ENCODE peak calls at places on chromosomes 12 and 14, in seven cellular contexts. One of them, this sample, is unnamed.

GRCh38 chr14:59566725-59567124 is 9.9 kb downstream of the CCDC175 start:
- DNase-seq in heart left ventricle: no peak
- DNase-seq in SJCRH30: no peak
- DNase-seq in neural progenitor cell: no peak
- DNase-seq in K562: no peak
- DNase-seq in small intestine: no peak
- DNase-seq in naive thymus-derived CD4-positive, alpha-beta T cell: no peak
- DNase-seq in this sample: no peak

GRCh38 chr14:81296263-81296923 is 75.6 kb upstream of the GTF2A1 start:
- DNase-seq in heart left ventricle: no peak
- DNase-seq in SJCRH30: no peak
- DNase-seq in small intestine: no peak
- DNase-seq in K562: no peak
- DNase-seq in naive thymus-derived CD4-positive, alpha-beta T cell: no peak
- DNase-seq in neural progenitor cell: no peak
- DNase-seq in this sample: no peak

GRCh38 chr12:45122776-45123380 is 72.0 kb upstream of the DBX2 start:
- DNase-seq in heart left ventricle: no peak
- DNase-seq in small intestine: peak; percentile 16
- DNase-seq in K562: peak; percentile 11
- DNase-seq in SJCRH30: peak; percentile 24
- DNase-seq in naive thymus-derived CD4-positive, alpha-beta T cell: no peak
- DNase-seq in neural progenitor cell: peak; percentile 52
- DNase-seq in this sample: no peak

GRCh38 chr12:42222724-42223123 is 15.3 kb downstream of the YAF2 start:
- DNase-seq in neural progenitor cell: no peak
- DNase-seq in small intestine: no peak
- DNase-seq in K562: no peak
- DNase-seq in naive thymus-derived CD4-positive, alpha-beta T cell: no peak
- DNase-seq in heart left ventricle: no peak
- DNase-seq in SJCRH30: no peak
- DNase-seq in this sample: no peak

GRCh38 chr12:58288191-58288590 is 346.8 kb downstream of the ATP23 start:
- DNase-seq in SJCRH30: peak; percentile 94
- DNase-seq in naive thymus-derived CD4-positive, alpha-beta T cell: no peak
- DNase-seq in K562: no peak
- DNase-seq in heart left ventricle: peak; percentile 26
- DNase-seq in neural progenitor cell: no peak
- DNase-seq in small intestine: no peak
- DNase-seq in this sample: no peak

GRCh38 chr12:39348941-39349626 is 93.8 kb downstream of the KIF21A start:
- DNase-seq in naive thymus-derived CD4-positive, alpha-beta T cell: no peak
- DNase-seq in K562: no peak
- DNase-seq in SJCRH30: no peak
- DNase-seq in neural progenitor cell: no peak
- DNase-seq in small intestine: no peak
- DNase-seq in heart left ventricle: no peak
- DNase-seq in this sample: no peak

GRCh38 chr12:3735432-3735831 is 17.5 kb downstream of the CRACR2A start:
- DNase-seq in SJCRH30: no peak
- DNase-seq in heart left ventricle: no peak
- DNase-seq in neural progenitor cell: no peak
- DNase-seq in naive thymus-derived CD4-positive, alpha-beta T cell: no peak
- DNase-seq in K562: no peak
- DNase-seq in small intestine: no peak
- DNase-seq in this sample: no peak

GRCh38 chr12:116534341-116535121 is 24.6 kb upstream of the MAP1LC3B2 start:
- DNase-seq in naive thymus-derived CD4-positive, alpha-beta T cell: no peak
- DNase-seq in small intestine: no peak
- DNase-seq in heart left ventricle: no peak
- DNase-seq in K562: no peak
- DNase-seq in SJCRH30: no peak
- DNase-seq in neural progenitor cell: peak; percentile 36
- DNase-seq in this sample: no peak

GRCh38 chr12:88638956-88639355 is 58.7 kb upstream of the KITLG start:
- DNase-seq in SJCRH30: no peak
- DNase-seq in heart left ventricle: no peak
- DNase-seq in neural progenitor cell: no peak
- DNase-seq in naive thymus-derived CD4-positive, alpha-beta T cell: no peak
- DNase-seq in small intestine: no peak
- DNase-seq in K562: no peak
- DNase-seq in this sample: no peak

GRCh38 chr14:67510121-67510520 is 21.6 kb upstream of the TMEM229B start:
- DNase-seq in neural progenitor cell: no peak
- DNase-seq in naive thymus-derived CD4-positive, alpha-beta T cell: no peak
- DNase-seq in SJCRH30: no peak
- DNase-seq in small intestine: no peak
- DNase-seq in heart left ventricle: no peak
- DNase-seq in K562: no peak
- DNase-seq in this sample: no peak

GRCh38 chr14:69269381-69269780 is 9.4 kb downstream of the GALNT16 start:
- DNase-seq in K562: no peak
- DNase-seq in heart left ventricle: no peak
- DNase-seq in small intestine: no peak
- DNase-seq in naive thymus-derived CD4-positive, alpha-beta T cell: no peak
- DNase-seq in SJCRH30: no peak
- DNase-seq in neural progenitor cell: no peak
- DNase-seq in this sample: no peak

GRCh38 chr12:105466901-105467598 is 136.6 kb downstream of the C12orf75 start:
- DNase-seq in SJCRH30: no peak
- DNase-seq in heart left ventricle: no peak
- DNase-seq in K562: no peak
- DNase-seq in small intestine: no peak
- DNase-seq in naive thymus-derived CD4-positive, alpha-beta T cell: no peak
- DNase-seq in neural progenitor cell: peak; percentile 7
- DNase-seq in this sample: no peak

GRCh38 chr12:124188561-124189405 is 106.1 kb upstream of the RFLNA start:
- DNase-seq in K562: no peak
- DNase-seq in heart left ventricle: peak; percentile 41
- DNase-seq in neural progenitor cell: no peak
- DNase-seq in small intestine: peak; percentile 37
- DNase-seq in SJCRH30: peak; percentile 70
- DNase-seq in naive thymus-derived CD4-positive, alpha-beta T cell: no peak
- DNase-seq in this sample: no peak

GRCh38 chr12:114949081-114949480 is 265.1 kb upstream of the TBX3 start:
- DNase-seq in heart left ventricle: no peak
- DNase-seq in small intestine: no peak
- DNase-seq in K562: no peak
- DNase-seq in naive thymus-derived CD4-positive, alpha-beta T cell: no peak
- DNase-seq in neural progenitor cell: peak; percentile 15
- DNase-seq in SJCRH30: peak; percentile 3
- DNase-seq in this sample: no peak

GRCh38 chr12:21751517-21751916 is 23.0 kb downstream of the KCNJ8 start:
- DNase-seq in small intestine: peak; percentile 40
- DNase-seq in naive thymus-derived CD4-positive, alpha-beta T cell: no peak
- DNase-seq in K562: no peak
- DNase-seq in heart left ventricle: no peak
- DNase-seq in neural progenitor cell: no peak
- DNase-seq in SJCRH30: no peak
- DNase-seq in this sample: no peak

GRCh38 chr14:105098316-105098715 is 33.1 kb upstream of the GPR132 start:
- DNase-seq in neural progenitor cell: no peak
- DNase-seq in K562: no peak
- DNase-seq in heart left ventricle: no peak
- DNase-seq in SJCRH30: no peak
- DNase-seq in small intestine: no peak
- DNase-seq in naive thymus-derived CD4-positive, alpha-beta T cell: no peak
- DNase-seq in this sample: no peak
- H3K9me3 ChIP-seq in neural progenitor cell: no peaks in the 10 kb centered on the region
- H3K9me3 ChIP-seq in K562: peaks cover 4% of the 10 kb centered on the region
- H3K9me3 ChIP-seq in heart left ventricle: no peaks in the 10 kb centered on the region
- H3K9me3 ChIP-seq in SJCRH30: peaks cover 3% of the 10 kb centered on the region
- H3K9me3 ChIP-seq in small intestine: no peaks in the 10 kb centered on the region
- H3K9me3 ChIP-seq in naive thymus-derived CD4-positive, alpha-beta T cell: no peaks in the 10 kb centered on the region
- H3K9me3 ChIP-seq in this sample: no peaks in the 10 kb centered on the region

GRCh38 chr12:32002848-32003493 is 43.8 kb downstream of the RESF1 start:
- DNase-seq in naive thymus-derived CD4-positive, alpha-beta T cell: no peak
- DNase-seq in SJCRH30: no peak
- DNase-seq in heart left ventricle: no peak
- DNase-seq in neural progenitor cell: no peak
- DNase-seq in small intestine: no peak
- DNase-seq in K562: no peak
- DNase-seq in this sample: no peak

GRCh38 chr12:32005496-32006125 is 46.4 kb downstream of the RESF1 start:
- DNase-seq in K562: peak; percentile 96
- DNase-seq in naive thymus-derived CD4-positive, alpha-beta T cell: no peak
- DNase-seq in heart left ventricle: no peak
- DNase-seq in neural progenitor cell: no peak
- DNase-seq in small intestine: no peak
- DNase-seq in SJCRH30: no peak
- DNase-seq in this sample: no peak

GRCh38 chr12:32003654-32004053 is 44.4 kb downstream of the RESF1 start:
- DNase-seq in K562: no peak
- DNase-seq in SJCRH30: no peak
- DNase-seq in small intestine: no peak
- DNase-seq in naive thymus-derived CD4-positive, alpha-beta T cell: no peak
- DNase-seq in heart left ventricle: no peak
- DNase-seq in neural progenitor cell: no peak
- DNase-seq in this sample: no peak

GRCh38 chr12:31999692-32000091 is 40.5 kb downstream of the RESF1 start:
- DNase-seq in SJCRH30: no peak
- DNase-seq in heart left ventricle: no peak
- DNase-seq in naive thymus-derived CD4-positive, alpha-beta T cell: no peak
- DNase-seq in K562: no peak
- DNase-seq in neural progenitor cell: no peak
- DNase-seq in small intestine: no peak
- DNase-seq in this sample: no peak

DNA sequence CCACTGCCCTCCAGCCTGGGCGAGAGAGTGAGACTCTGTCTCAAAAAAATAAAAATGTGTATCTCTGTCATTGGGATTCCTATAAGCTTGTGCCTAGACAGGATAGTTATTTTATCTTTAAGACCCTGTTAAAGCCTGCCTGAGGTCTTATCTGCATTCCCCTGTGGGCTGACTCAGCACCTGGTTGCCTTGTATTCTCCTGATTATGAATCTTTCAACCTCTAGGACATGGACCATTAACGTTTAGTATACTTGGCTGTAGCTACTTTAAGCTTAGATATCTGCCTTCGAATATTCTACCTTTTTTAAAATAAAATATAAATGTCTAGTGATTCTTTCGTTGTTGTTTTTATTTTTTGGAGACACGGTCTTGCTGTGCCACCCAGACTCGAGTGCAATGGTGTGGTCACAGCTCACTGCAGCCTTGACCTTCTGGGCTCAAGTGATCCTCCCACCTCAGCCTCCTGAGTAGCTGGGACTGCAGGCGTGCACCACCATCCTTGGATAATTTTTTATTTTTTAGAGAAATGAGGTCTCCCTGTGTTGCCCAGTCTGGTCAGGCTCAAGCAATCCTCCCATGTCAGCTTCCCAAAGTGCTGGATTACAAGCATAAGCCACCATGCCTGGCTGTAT is 41.3 kb downstream of the RESF1 start:
- DNase-seq in naive thymus-derived CD4-positive, alpha-beta T cell: no peak
- DNase-seq in heart left ventricle: no peak
- DNase-seq in K562: peak; percentile 82
- DNase-seq in neural progenitor cell: no peak
- DNase-seq in SJCRH30: no peak
- DNase-seq in small intestine: no peak
- DNase-seq in this sample: no peak
- H3K9me3 ChIP-seq in naive thymus-derived CD4-positive, alpha-beta T cell: peaks cover 4% of the 10 kb centered on the region
- H3K9me3 ChIP-seq in heart left ventricle: no peaks in the 10 kb centered on the region
- H3K9me3 ChIP-seq in K562: peaks cover 11% of the 10 kb centered on the region
- H3K9me3 ChIP-seq in neural progenitor cell: no peaks in the 10 kb centered on the region
- H3K9me3 ChIP-seq in SJCRH30: no peaks in the 10 kb centered on the region
- H3K9me3 ChIP-seq in small intestine: no peaks in the 10 kb centered on the region
- H3K9me3 ChIP-seq in this sample: no peaks in the 10 kb centered on the region

DNA sequence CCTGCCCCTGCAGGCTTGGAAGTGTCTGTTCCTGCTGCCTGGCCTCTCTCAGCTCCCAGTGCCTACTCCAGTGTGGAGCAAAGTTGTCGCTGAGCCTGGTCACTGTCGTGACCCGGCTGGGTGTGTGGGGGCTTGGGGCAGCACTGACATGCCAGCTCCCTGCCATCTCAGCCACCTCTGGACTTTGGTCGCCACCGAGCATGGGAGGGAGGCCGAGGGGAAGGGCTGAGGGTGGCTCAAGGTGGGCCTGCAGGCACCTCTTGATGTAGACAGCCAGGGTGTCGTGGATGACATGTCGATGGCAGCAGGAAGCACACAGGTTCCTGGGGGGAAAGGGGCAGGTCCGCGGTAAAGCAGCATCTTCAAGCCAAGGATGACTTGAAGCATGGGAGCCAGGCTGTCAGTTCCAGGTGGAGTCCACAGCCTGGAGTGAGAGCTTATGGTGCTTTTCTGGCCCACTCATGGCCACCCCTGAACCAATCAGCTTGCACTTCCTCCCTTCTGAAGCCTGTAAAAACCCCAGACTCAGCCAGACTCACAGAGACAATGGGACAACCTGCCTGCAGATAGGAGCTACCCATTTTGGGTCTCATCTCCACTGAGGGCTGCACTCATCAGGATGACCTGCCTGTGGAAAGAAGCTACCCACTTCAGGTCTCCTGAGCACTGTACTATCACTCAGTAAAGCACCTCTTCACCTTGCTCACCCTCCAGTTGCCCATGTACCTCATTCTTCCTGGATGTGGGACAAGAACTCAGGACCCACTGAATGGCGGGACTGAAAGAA is 210.1 kb downstream of the MON2 start:
- DNase-seq in SJCRH30: no peak
- DNase-seq in neural progenitor cell: no peak
- DNase-seq in K562: no peak
- DNase-seq in small intestine: no peak
- DNase-seq in naive thymus-derived CD4-positive, alpha-beta T cell: no peak
- DNase-seq in heart left ventricle: no peak
- DNase-seq in this sample: no peak
- H3K9me3 ChIP-seq in SJCRH30: no peaks in the 10 kb centered on the region
- H3K9me3 ChIP-seq in neural progenitor cell: no peaks in the 10 kb centered on the region
- H3K9me3 ChIP-seq in K562: no peaks in the 10 kb centered on the region
- H3K9me3 ChIP-seq in small intestine: no peaks in the 10 kb centered on the region
- H3K9me3 ChIP-seq in naive thymus-derived CD4-positive, alpha-beta T cell: peaks cover 8% of the 10 kb centered on the region
- H3K9me3 ChIP-seq in heart left ventricle: no peaks in the 10 kb centered on the region
- H3K9me3 ChIP-seq in this sample: no peaks in the 10 kb centered on the region

GRCh38 chr12:13724136-13724535 is 257.3 kb downstream of the GRIN2B start:
- DNase-seq in neural progenitor cell: no peak
- DNase-seq in naive thymus-derived CD4-positive, alpha-beta T cell: no peak
- DNase-seq in K562: no peak
- DNase-seq in SJCRH30: no peak
- DNase-seq in heart left ventricle: no peak
- DNase-seq in small intestine: no peak
- DNase-seq in this sample: no peak

GRCh38 chr12:13713746-13714400 is 267.5 kb downstream of the GRIN2B start:
- DNase-seq in K562: no peak
- DNase-seq in heart left ventricle: no peak
- DNase-seq in naive thymus-derived CD4-positive, alpha-beta T cell: no peak
- DNase-seq in small intestine: peak; percentile 41
- DNase-seq in SJCRH30: no peak
- DNase-seq in neural progenitor cell: peak; percentile 54
- DNase-seq in this sample: no peak

GRCh38 chr12:13719986-13720385 is 261.4 kb downstream of the GRIN2B start:
- DNase-seq in small intestine: no peak
- DNase-seq in K562: no peak
- DNase-seq in SJCRH30: no peak
- DNase-seq in neural progenitor cell: no peak
- DNase-seq in naive thymus-derived CD4-positive, alpha-beta T cell: no peak
- DNase-seq in heart left ventricle: no peak
- DNase-seq in this sample: no peak

DNA sequence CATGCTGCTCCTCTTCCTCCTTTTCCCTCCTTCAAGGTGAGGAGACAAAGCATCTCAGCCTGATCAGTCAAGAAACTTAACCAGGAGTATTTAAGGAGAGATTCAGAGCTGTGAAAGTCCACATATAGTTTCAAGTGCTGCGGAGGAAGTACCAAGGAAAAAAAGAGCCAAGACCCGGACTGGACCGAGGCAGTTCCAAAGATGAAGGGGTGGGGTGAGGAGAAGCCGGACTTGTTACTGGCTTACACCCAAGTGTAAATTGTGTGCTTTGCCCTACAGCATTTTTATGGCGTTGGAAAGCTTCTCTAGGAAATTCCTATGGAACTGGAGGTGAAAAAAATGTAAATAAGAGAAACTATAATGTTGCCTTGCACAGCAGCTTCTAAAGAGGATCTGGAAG is 263.1 kb downstream of the GRIN2B start:
- DNase-seq in small intestine: peak; percentile 69
- DNase-seq in naive thymus-derived CD4-positive, alpha-beta T cell: no peak
- DNase-seq in K562: no peak
- DNase-seq in neural progenitor cell: no peak
- DNase-seq in heart left ventricle: no peak
- DNase-seq in SJCRH30: no peak
- DNase-seq in this sample: no peak
- H3K9me3 ChIP-seq in small intestine: no peaks in the 10 kb centered on the region
- H3K9me3 ChIP-seq in naive thymus-derived CD4-positive, alpha-beta T cell: no peaks in the 10 kb centered on the region
- H3K9me3 ChIP-seq in K562: no peaks in the 10 kb centered on the region
- H3K9me3 ChIP-seq in neural progenitor cell: no peaks in the 10 kb centered on the region
- H3K9me3 ChIP-seq in heart left ventricle: no peaks in the 10 kb centered on the region
- H3K9me3 ChIP-seq in SJCRH30: no peaks in the 10 kb centered on the region
- H3K9me3 ChIP-seq in this sample: no peaks in the 10 kb centered on the region